ENCODE peak calls at places on chromosomes 3 and 15, in five cellular contexts. O is stomach, T is uterus, C is KBM-7, F is sigmoid colon. E is an unnamed sample.

GRCh38 chr3:169764164-169764452 is 752 bp downstream of the TERC start:
- DNase-seq in O (no peak), T (no peak), C (peak; percentile 85), F (no peak), E (no peak)

GRCh38 chr3:101902041-101902440 is 52.7 kb downstream of the NFKBIZ start:
- DNase-seq in O (no peak), T (no peak), C (no peak), F (no peak), E (no peak)

GRCh38 chr3:154177406-154177805 is 56.2 kb downstream of the ARHGEF26 start:
- DNase-seq in O (no peak), T (no peak), C (no peak), F (no peak), E (no peak)

GRCh38 chr3:142624725-142625440 is 28.7 kb downstream of the PLS1 start:
- DNase-seq in O (no peak), T (no peak), C (no peak), F (no peak), E (no peak)

GRCh38 chr15:34640661-34641060 is 57.2 kb upstream of the GOLGA8B start:
- DNase-seq in O (no peak), T (no peak), C (no peak), F (no peak), E (no peak)

GRCh38 chr3:53495518-53496501 is 1.4 kb downstream of the CACNA1D start:
- DNase-seq in O (peak; percentile 30), T (no peak), C (no peak), F (peak; percentile 70), E (no peak)

GRCh38 chr3:49500408-49501257 is 30.6 kb downstream of the DAG1 start:
- DNase-seq in O (peak; percentile 53), T (peak; percentile 53), C (peak; percentile 9), F (peak; percentile 89), E (no peak)

GRCh38 chr3:157794771-157795170 is 291.6 kb upstream of the VEPH1 start:
- DNase-seq in O (no peak), T (no peak), C (no peak), F (no peak), E (no peak)

GRCh38 chr15:64197425-64197824 is 34.6 kb upstream of the PPIB start:
- DNase-seq in O (no peak), T (no peak), C (no peak), F (no peak), E (no peak)

GRCh38 chr3:67653425-67654098 is 850 bp downstream of the SUCLG2 start:
- DNase-seq in O (no peak), T (no peak), C (no peak), F (no peak), E (no peak)

GRCh38 chr15:70242962-70243685 is 145.4 kb upstream of the TLE3 start:
- DNase-seq in O (no peak), T (no peak), C (no peak), F (peak; percentile 54), E (no peak)

GRCh38 chr3:98791341-98792325 is 28.5 kb downstream of the ST3GAL6 start:
- DNase-seq in O (no peak), T (no peak), C (no peak), F (no peak), E (no peak)

GRCh38 chr15:101039461-101039860 is 120.3 kb downstream of the LRRK1 start:
- DNase-seq in O (no peak), T (no peak), C (no peak), F (no peak), E (no peak)

GRCh38 chr15:27932600-27932999 is 166.5 kb downstream of the OCA2 start:
- DNase-seq in O (no peak), T (no peak), C (no peak), F (no peak), E (no peak)

GRCh38 chr3:70038671-70039070 is 39.1 kb downstream of the SAMMSON start:
- DNase-seq in O (no peak), T (no peak), C (no peak), F (no peak), E (no peak)

GRCh38 chr3:12984023-12984823 is 89.0 kb downstream of the IQSEC1 start:
- DNase-seq in O (peak; percentile 83), T (peak; percentile 47), C (peak; percentile 89), F (no peak), E (no peak)

GRCh38 chr3:187960820-187961219 is 193.1 kb upstream of the LPP start:
- DNase-seq in O (no peak), T (no peak), C (no peak), F (no peak), E (no peak)

GRCh38 chr15:34855893-34856292 is 60.5 kb upstream of the ACTC1 start:
- DNase-seq in O (no peak), T (no peak), C (no peak), F (no peak), E (no peak)

GRCh38 chr3:196654691-196655090 is 15.2 kb downstream of the NRROS start:
- DNase-seq in O (no peak), T (no peak), C (no peak), F (no peak), E (peak; percentile 4)

GRCh38 chr15:74317820-74318375 is 49.5 kb downstream of the CYP11A1 start:
- DNase-seq in O (no peak), T (peak; percentile 87), C (no peak), F (peak; percentile 93), E (no peak)

GRCh38 chr3:189631373-189631408 is at the start of gene TP63:
- DNase-seq in O (no peak), T (no peak), C (no peak), F (no peak), E (no peak)

GRCh38 chr3:180789774-180790173 is 110.5 kb upstream of the CCDC39 start:
- DNase-seq in O (no peak), T (no peak), C (no peak), F (no peak), E (no peak)

GRCh38 chr3:129123314-129124060 is 1.9 kb upstream of the RAB43 start:
- DNase-seq in O (no peak), T (no peak), C (peak; percentile 80), F (no peak), E (no peak)

GRCh38 chr3:159645874-159646273 is 342.8 kb upstream of the IL12A start:
- DNase-seq in O (no peak), T (no peak), C (no peak), F (no peak), E (no peak)

GRCh38 chr3:28989646-28990089 is 291.2 kb upstream of the RBMS3 start:
- DNase-seq in O (no peak), T (no peak), C (no peak), F (no peak), E (no peak)

GRCh38 chr3:33008282-33008681 is 56.8 kb downstream of the CCR4 start:
- DNase-seq in O (no peak), T (no peak), C (peak; percentile 36), F (no peak), E (no peak)

GRCh38 chr3:15042936-15043335 is 22.2 kb downstream of the MRPS25 start:
- DNase-seq in O (no peak), T (no peak), C (peak; percentile 33), F (no peak), E (no peak)

GRCh38 chr3:114850913-114851312 is 296.2 kb downstream of the ZBTB20 start:
- DNase-seq in O (no peak), T (no peak), C (no peak), F (no peak), E (no peak)

GRCh38 chr15:48647963-48648362 is 2.5 kb upstream of the FBN1 start:
- DNase-seq in O (no peak), T (no peak), C (no peak), F (no peak), E (no peak)

GRCh38 chr3:10437995-10438901 is 67.1 kb downstream of the ATP2B2 start:
- DNase-seq in O (no peak), T (no peak), C (peak; percentile 23), F (no peak), E (peak; percentile 87)

GRCh38 chr3:25899352-25900101 is 109.6 kb downstream of the OXSM start:
- DNase-seq in O (no peak), T (no peak), C (no peak), F (no peak), E (no peak)

GRCh38 chr3:12303532-12303931 is 14.7 kb downstream of the PPARG start:
- DNase-seq in O (no peak), T (no peak), C (no peak), F (no peak), E (no peak)

GRCh38 chr3:69938061-69938460 is 61.5 kb upstream of the SAMMSON start:
- DNase-seq in O (no peak), T (no peak), C (no peak), F (no peak), E (no peak)

GRCh38 chr3:15803913-15804312 is 6.1 kb upstream of the ANKRD28 start:
- DNase-seq in O (no peak), T (no peak), C (no peak), F (no peak), E (no peak)

GRCh38 chr15:40266828-40267304 is 16.0 kb downstream of the ANKRD63 start:
- DNase-seq in O (peak; percentile 57), T (peak; percentile 52), C (no peak), F (peak; percentile 93), E (no peak)

GRCh38 chr15:51969728-51970127 is 1.9 kb downstream of the LEO1 start:
- DNase-seq in O (no peak), T (no peak), C (peak; percentile 20), F (no peak), E (no peak)

GRCh38 chr15:83871808-83872559 is 218.1 kb downstream of the ADAMTSL3 start:
- DNase-seq in O (no peak), T (no peak), C (no peak), F (no peak), E (no peak)

GRCh38 chr15:33086500-33087141 is 107.9 kb downstream of the FMN1 start:
- DNase-seq in O (no peak), T (no peak), C (peak; percentile 50), F (no peak), E (no peak)